ENCODE peak calls at places on chromosome 12, in six cellular contexts. A, K, Z, P, Q and L are unnamed samples.

GRCh38 chr12:67942704-67943103 is 46.5 kb upstream of the IFNG-AS1 start:
- DNase-seq in A (no peak), K (no peak), Z (no peak), P (peak; percentile 43), Q (no peak), L (no peak)

GRCh38 chr12:98916106-98916505 is 271.0 kb downstream of the APAF1 start:
- DNase-seq in A (no peak), K (no peak), Z (no peak), P (no peak), Q (no peak), L (no peak)

GRCh38 chr12:27076930-27077329 is 5.4 kb downstream of the C12orf71 start:
- DNase-seq in A (no peak), K (no peak), Z (no peak), P (no peak), Q (no peak), L (no peak)

GRCh38 chr12:14654416-14654815 is 42.0 kb downstream of the GUCY2C start:
- DNase-seq in A (no peak), K (no peak), Z (no peak), P (no peak), Q (no peak), L (no peak)

GRCh38 chr12:45732250-45732649 is 2.7 kb downstream of the ARID2 start:
- DNase-seq in A (no peak), K (no peak), Z (no peak), P (no peak), Q (no peak), L (no peak)

GRCh38 chr12:20798561-20798960 is 11.9 kb upstream of the SLCO1B3 start:
- DNase-seq in A (no peak), K (no peak), Z (no peak), P (peak; percentile 28), Q (no peak), L (no peak)

GRCh38 chr12:23949212-23950010 is at the start of gene SOX5:
- DNase-seq in A (peak; percentile 49), K (peak; percentile 20), Z (no peak), P (peak; percentile 73), Q (peak; percentile 80), L (peak; percentile 16)

GRCh38 chr12:77220586-77220985 is 155.2 kb upstream of the E2F7 start:
- DNase-seq in A (no peak), K (no peak), Z (no peak), P (no peak), Q (no peak), L (no peak)

GRCh38 chr12:52975820-52976573 is 27.1 kb downstream of the KRT18 start:
- DNase-seq in A (no peak), K (no peak), Z (no peak), P (no peak), Q (peak; percentile 80), L (no peak)

GRCh38 chr12:76486011-76486410 is 73.6 kb downstream of the OSBPL8 start:
- DNase-seq in A (no peak), K (no peak), Z (no peak), P (no peak), Q (no peak), L (no peak)

GRCh38 chr12:84994436-84994835 is 41.6 kb downstream of the TSPAN19 start:
- DNase-seq in A (no peak), K (no peak), Z (no peak), P (no peak), Q (no peak), L (no peak)

GRCh38 chr12:12788675-12789368 is 3.4 kb downstream of the APOLD1 start:
- DNase-seq in A (peak; percentile 77), K (peak; percentile 37), Z (peak; percentile 43), P (peak; percentile 86), Q (no peak), L (peak; percentile 89)

GRCh38 chr12:121780429-121780828 is 13.1 kb downstream of the RHOF start:
- DNase-seq in A (no peak), K (no peak), Z (no peak), P (no peak), Q (no peak), L (no peak)

GRCh38 chr12:51814311-51815088 is 34.0 kb downstream of the FIGNL2 start:
- DNase-seq in A (peak; percentile 77), K (peak; percentile 44), Z (peak; percentile 47), P (peak; percentile 83), Q (peak; percentile 94), L (peak; percentile 59)
- H3K27ac ChIP-seq in A (peak overlapping the region; percentile 94), K (no peak overlapping the region), Z (no peak overlapping the region), P (no peak overlapping the region), Q (peak overlapping the region; percentile 11), L (no peak overlapping the region)

DNA sequence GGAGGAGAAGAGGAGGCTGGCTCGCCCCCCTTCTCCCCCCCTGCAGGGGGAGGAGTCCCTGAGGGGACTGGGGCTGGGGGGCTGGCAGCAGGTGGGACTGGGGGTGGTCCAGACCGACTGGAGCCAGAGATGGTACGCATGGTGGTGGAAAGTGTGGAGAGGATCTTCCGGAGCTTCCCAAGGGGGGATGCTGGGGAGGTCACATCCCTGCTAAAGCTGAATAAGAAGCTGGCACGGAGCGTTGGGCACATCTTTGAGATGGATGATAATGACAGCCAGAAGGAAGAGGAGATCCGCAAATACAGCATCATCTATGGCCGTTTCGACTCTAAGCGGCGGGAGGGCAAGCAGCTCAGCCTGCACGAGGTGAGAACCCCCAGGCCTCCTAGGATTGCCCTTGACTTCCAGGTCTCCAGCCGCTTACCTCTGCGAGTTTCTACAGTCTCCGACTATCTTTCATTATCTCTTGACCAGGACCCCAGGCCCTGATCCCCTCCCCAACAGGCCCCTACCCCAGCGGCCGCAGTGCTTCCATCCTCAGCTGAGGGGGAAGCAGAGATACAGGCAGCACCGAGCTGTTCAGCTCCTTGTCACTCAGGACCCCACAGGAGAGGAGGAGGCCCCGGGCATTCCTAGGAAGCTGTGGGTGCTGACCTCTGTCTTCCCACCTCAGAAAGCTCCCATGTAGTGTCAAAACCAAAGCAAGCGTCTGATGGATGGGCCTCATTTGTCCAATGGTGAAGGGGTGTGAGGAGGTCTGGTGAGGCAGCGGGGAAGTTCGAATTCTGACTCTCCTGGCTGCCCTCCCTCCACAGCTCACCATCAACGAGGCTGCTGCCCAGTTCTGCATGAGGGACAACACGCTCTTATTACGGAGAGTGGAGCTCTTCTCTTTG is 3.0 kb downstream of the NAB2 start:
- DNase-seq in A (no peak), K (no peak), Z (no peak), P (no peak), Q (peak; percentile 65), L (no peak)
- H3K27ac ChIP-seq in A (no peak overlapping the region), K (peak overlapping the region; percentile 42), Z (no peak overlapping the region), P (no peak overlapping the region), Q (no peak overlapping the region), L (no peak overlapping the region)

GRCh38 chr12:54945082-54945481 is 39.5 kb downstream of the TESPA1 start:
- DNase-seq in A (no peak), K (no peak), Z (no peak), P (no peak), Q (no peak), L (no peak)

GRCh38 chr12:54950071-54950727 is 34.4 kb downstream of the TESPA1 start:
- DNase-seq in A (no peak), K (no peak), Z (no peak), P (no peak), Q (no peak), L (no peak)

GRCh38 chr12:54949041-54949721 is 35.4 kb downstream of the TESPA1 start:
- DNase-seq in A (no peak), K (no peak), Z (no peak), P (no peak), Q (no peak), L (no peak)

DNA sequence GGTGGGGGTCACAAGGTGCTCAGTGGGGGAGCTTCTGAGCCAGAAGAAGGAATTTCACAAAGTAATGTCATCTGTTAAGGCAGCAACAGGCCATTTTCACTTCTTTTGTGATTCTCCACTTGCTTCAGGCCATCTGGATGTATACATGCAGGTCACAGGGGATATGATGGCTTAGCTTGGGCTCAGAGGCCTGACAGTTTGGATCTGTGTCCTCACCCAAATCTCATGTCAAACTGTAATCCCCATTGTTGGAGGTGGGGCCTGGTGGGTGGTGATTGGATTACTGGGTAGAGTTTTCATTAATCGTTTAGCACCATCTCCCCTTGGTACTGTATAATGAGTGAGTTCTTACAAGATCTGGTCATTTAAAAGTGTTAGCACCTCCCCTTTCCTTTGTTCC is 36.4 kb downstream of the TESPA1 start:
- DNase-seq in A (no peak), K (no peak), Z (no peak), P (no peak), Q (no peak), L (no peak)
- H3K27ac ChIP-seq in A (peak overlapping the region; percentile 6), K (no peak overlapping the region), Z (no peak overlapping the region), P (no peak overlapping the region), Q (no peak overlapping the region), L (no peak overlapping the region)

DNA sequence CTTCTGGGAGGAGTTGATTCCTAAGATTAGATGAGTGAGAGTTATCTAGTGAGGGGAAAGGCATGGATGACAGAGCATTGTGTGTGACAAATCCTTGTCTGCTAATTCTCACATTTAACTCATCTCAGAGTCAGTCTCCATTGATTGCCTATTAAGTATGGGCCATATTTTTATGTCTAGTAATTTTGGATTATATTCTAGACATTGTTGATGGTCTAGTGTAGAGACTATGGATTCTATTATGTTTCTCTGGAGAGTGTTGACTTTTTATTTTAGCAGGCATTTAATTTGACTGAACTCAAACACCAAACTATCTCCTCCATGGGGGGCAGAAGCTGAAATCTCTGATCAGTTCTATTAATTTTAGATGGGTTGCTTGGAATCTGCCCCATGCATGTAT is 114.4 kb downstream of the CACNA1C start:
- DNase-seq in A (no peak), K (no peak), Z (no peak), P (no peak), Q (no peak), L (no peak)
- H3K27ac ChIP-seq in A (no peak overlapping the region), K (no peak overlapping the region), Z (no peak overlapping the region), P (no peak overlapping the region), Q (no peak overlapping the region), L (no peak overlapping the region)

DNA sequence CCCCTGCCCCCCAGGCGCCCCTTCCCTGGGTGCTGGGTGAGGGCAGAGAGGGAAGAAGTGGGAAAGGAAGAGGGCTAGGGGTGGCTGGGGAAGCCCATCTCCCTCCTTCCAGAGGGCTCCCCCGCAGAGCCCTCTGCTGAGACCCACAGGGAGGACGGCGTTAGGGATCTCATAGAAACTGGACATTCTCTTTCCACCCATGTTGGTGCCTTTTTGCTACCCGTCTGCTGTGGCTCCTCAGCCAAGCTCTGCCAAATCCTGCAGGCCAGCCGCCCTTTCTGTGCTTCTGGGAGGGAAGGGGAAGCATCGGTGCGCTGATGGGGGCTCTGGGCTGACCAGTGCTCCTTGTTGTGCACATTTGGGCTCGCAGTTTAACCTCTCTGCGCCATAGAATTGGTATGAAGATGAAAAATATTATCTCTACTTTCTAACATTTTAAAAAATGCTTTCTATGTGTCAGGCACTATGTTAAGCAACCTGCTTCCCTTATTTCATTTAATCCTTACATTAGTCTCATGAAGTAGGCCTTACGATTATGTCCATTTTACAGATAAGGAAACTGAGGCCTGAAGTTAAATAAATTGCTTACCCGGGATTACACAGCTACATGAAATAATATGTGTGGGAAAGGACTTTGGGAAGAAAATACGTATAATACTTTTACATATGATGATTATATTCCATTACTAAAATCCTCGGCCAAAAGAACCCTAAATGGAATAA is 981 bp downstream of the SLC48A1 start:
- DNase-seq in A (no peak), K (no peak), Z (no peak), P (no peak), Q (no peak), L (no peak)
- H3K27ac ChIP-seq in A (peak overlapping the region; percentile 83), K (peak overlapping the region; percentile 76), Z (peak overlapping the region; percentile 74), P (no peak overlapping the region), Q (no peak overlapping the region), L (peak overlapping the region; percentile 83)